ENCODE peak calls at places on chromosomes 3 and 15, in six cellular contexts. V, G, Y, D, M and L are unnamed samples. For H3K36me3, the result is how much of the 10 kb centered on the place peaks cover.

GRCh38 chr3:113005622-113006021 is 14.8 kb downstream of the GTPBP8 start:
- DNase-seq in V (no peak), G (no peak), Y (no peak), D (no peak), M (no peak), L (no peak)

GRCh38 chr3:179682681-179683080 is 29.8 kb downstream of the USP13 start:
- DNase-seq in V (no peak), G (no peak), Y (no peak), D (no peak), M (no peak), L (no peak)

GRCh38 chr3:123499316-123499715 is 50.4 kb upstream of the ADCY5 start:
- DNase-seq in V (no peak), G (no peak), Y (no peak), D (peak), M (no peak), L (no peak)

GRCh38 chr3:42490243-42490642 is 12.2 kb upstream of the VIPR1 start:
- DNase-seq in V (peak), G (peak), Y (peak), D (peak), M (peak), L (no peak)

GRCh38 chr15:87572381-87572780 is 684.2 kb downstream of the NTRK3 start:
- DNase-seq in V (no peak), G (no peak), Y (no peak), D (no peak), M (no peak), L (no peak)

GRCh38 chr15:60381148-60381788 is 16.5 kb downstream of the ANXA2 start:
- DNase-seq in V (no peak), G (no peak), Y (no peak), D (peak), M (no peak), L (no peak)

GRCh38 chr3:194404365-194405140 is 5.5 kb upstream of the GP5 start:
- DNase-seq in V (no peak), G (no peak), Y (no peak), D (peak), M (peak), L (no peak)

GRCh38 chr3:56053727-56054126 is 414.5 kb downstream of the ERC2 start:
- DNase-seq in V (no peak), G (no peak), Y (no peak), D (no peak), M (no peak), L (no peak)

GRCh38 chr3:142447308-142447851 is 457 bp downstream of the XRN1 start:
- DNase-seq in V (no peak), G (peak), Y (peak), D (peak), M (no peak), L (peak)

GRCh38 chr3:79490165-79491028 is 277.4 kb downstream of the ROBO1 start:
- DNase-seq in V (no peak), G (peak), Y (peak), D (peak), M (peak), L (no peak)

GRCh38 chr3:184952671-184953070 is 140.7 kb downstream of the VPS8 start:
- DNase-seq in V (no peak), G (no peak), Y (no peak), D (no peak), M (no peak), L (no peak)

GRCh38 chr3:60013241-60013640 is 963.4 kb upstream of the CFAP20DC start:
- DNase-seq in V (no peak), G (no peak), Y (no peak), D (no peak), M (no peak), L (no peak)

GRCh38 chr15:99009741-99010370 is 2.3 kb upstream of the PGPEP1L start:
- DNase-seq in V (no peak), G (no peak), Y (no peak), D (no peak), M (no peak), L (no peak)

GRCh38 chr3:9750556-9751411 is 1.0 kb downstream of the OGG1 start:
- DNase-seq in V (no peak), G (no peak), Y (no peak), D (peak), M (peak), L (no peak)

GRCh38 chr3:133540896-133541674 is 32.4 kb upstream of the CDV3 start:
- DNase-seq in V (no peak), G (no peak), Y (no peak), D (no peak), M (peak), L (no peak)

DNA sequence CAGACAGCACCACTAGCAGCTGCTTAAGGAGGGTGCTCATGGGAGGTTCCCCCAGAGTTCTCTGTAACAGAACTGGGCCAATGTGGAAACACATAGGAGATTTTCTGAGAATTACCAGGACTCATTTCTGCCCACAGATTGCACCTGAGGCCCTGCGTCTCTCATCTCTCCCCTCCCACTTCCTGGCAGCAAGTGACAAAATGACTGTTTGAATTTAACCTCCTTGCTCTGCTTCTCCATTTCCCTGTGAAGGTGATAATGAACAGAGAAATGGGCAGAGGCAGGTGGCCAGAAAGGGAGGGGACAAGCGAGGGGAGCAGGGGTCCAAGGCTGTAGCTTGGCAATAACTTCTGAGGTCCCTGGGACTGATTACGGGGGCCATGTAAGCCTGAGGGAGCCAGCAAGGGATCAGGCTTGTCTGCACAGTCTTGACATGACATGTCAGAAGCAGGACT is 8.0 kb downstream of the EPHB1 start:
- DNase-seq in V (no peak), G (no peak), Y (no peak), D (no peak), M (no peak), L (no peak)
- H3K27ac ChIP-seq in V (no peak), G (no peak), Y (no peak), D (no peak), M (no peak), L (no peak)

DNA sequence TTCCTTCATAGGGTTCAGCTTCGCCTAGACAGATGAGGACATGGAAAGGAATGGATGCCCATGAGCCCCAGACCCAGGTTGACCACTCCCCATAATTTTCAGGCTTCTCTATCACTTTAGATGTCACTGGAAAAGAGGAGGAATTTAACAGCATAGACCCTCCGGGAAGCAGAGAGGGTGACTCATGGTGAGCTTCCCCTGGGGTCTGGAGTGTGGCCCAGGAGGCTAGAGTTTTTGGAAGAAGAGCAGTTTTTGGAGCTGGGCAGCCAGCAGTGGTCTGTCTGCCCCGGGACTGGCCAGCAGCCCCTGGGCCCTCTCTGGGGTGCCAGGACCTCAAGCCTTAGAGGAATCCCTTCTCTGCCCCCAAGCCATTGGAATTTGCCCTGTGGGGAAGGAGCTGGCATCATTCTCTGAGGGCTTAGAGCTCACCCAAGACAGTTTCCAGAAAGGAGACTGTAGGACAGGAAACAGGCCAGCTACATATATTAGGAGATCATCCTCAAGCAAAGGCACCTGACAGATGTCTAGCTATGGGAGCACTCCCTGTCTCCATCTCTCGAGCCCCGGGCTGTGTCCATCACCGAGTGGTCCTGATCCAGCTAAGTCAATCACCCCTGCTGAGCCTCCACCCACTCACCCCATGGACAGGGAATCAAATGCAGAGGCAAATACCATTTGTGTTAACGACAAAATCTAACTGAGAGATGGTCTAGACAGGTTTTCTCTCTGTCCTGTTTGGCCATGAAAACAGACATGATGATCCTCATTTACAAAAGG is 67.3 kb downstream of the MEGF11 start:
- DNase-seq in V (no peak), G (no peak), Y (no peak), D (no peak), M (no peak), L (peak)
- H3K4me3 ChIP-seq in V (no peak), G (no peak), Y (no peak), D (no peak), M (no peak), L (no peak)

GRCh38 chr3:4801924-4802323 is 177.3 kb upstream of the BHLHE40 start:
- DNase-seq in V (no peak), G (no peak), Y (no peak), D (no peak), M (no peak), L (no peak)

GRCh38 chr3:4797201-4797600 is 182.0 kb upstream of the BHLHE40 start:
- DNase-seq in V (no peak), G (no peak), Y (no peak), D (no peak), M (no peak), L (no peak)

GRCh38 chr3:4802903-4803302 is 176.3 kb upstream of the BHLHE40 start:
- DNase-seq in V (no peak), G (no peak), Y (no peak), D (no peak), M (no peak), L (no peak)

GRCh38 chr3:4800595-4800994 is 178.6 kb upstream of the BHLHE40 start:
- DNase-seq in V (no peak), G (no peak), Y (no peak), D (no peak), M (no peak), L (no peak)

GRCh38 chr3:4799266-4800256 is 179.7 kb upstream of the BHLHE40 start:
- DNase-seq in V (no peak), G (no peak), Y (no peak), D (no peak), M (no peak), L (no peak)
- H3K36me3 ChIP-seq in V (under half), G (half or more), Y (under half), D (under half), M (under half), L (half or more)

GRCh38 chr15:100021653-100022052 is 288.4 kb upstream of the LYSMD4 start:
- DNase-seq in V (no peak), G (peak), Y (no peak), D (no peak), M (no peak), L (no peak)
- H3K27ac ChIP-seq in V (peak), G (no peak), Y (no peak), D (no peak), M (no peak), L (no peak)